ENCODE peak calls at places on chromosome 15, in four cellular contexts. G is H1, P is GM12878, I is HepG2. C is an unnamed sample.

GRCh38 chr15:68481321-68481720 is 49.4 kb upstream of the ITGA11 start:
- DNase-seq in G (no peak), P (no peak), I (no peak), C (no peak)

GRCh38 chr15:65395567-65396185 is 17.9 kb upstream of the IGDCC3 start:
- DNase-seq in G (no peak), P (no peak), I (no peak), C (no peak)

GRCh38 chr15:59052915-59053407 is 52.0 kb upstream of the CCNB2 start:
- DNase-seq in G (no peak), P (no peak), I (no peak), C (no peak)

GRCh38 chr15:97978408-97979130 is 18.1 kb downstream of the ARRDC4 start:
- DNase-seq in G (no peak), P (no peak), I (peak; percentile 58), C (no peak)

GRCh38 chr15:42591238-42591936 is 16.0 kb downstream of the STARD9 start:
- DNase-seq in G (no peak), P (no peak), I (peak; percentile 84), C (no peak)

GRCh38 chr15:39852237-39852636 is 67.8 kb downstream of the GPR176 start:
- DNase-seq in G (no peak), P (no peak), I (no peak), C (no peak)

GRCh38 chr15:85493258-85493657 is 112.9 kb downstream of the AKAP13 start:
- DNase-seq in G (no peak), P (no peak), I (no peak), C (no peak)

GRCh38 chr15:81351651-81352050 is 22.4 kb downstream of the TMC3 start:
- DNase-seq in G (no peak), P (no peak), I (no peak), C (no peak)

GRCh38 chr15:31398677-31399260 is 72.1 kb downstream of the KLF13 start:
- DNase-seq in G (no peak), P (no peak), I (peak; percentile 24), C (no peak)

GRCh38 chr15:91268510-91268909 is 168.5 kb downstream of the SV2B start:
- DNase-seq in G (no peak), P (no peak), I (no peak), C (peak; percentile 44)

GRCh38 chr15:65980824-65981456 is 111.6 kb downstream of the RAB11A start:
- DNase-seq in G (peak; percentile 69), P (no peak), I (peak; percentile 30), C (peak; percentile 56)

GRCh38 chr15:48481802-48482201 is 150.6 kb downstream of the DUT start:
- DNase-seq in G (no peak), P (no peak), I (no peak), C (no peak)

GRCh38 chr15:29570121-29570930 is 251.9 kb downstream of the TJP1 start:
- DNase-seq in G (no peak), P (no peak), I (no peak), C (no peak)

GRCh38 chr15:29616512-29616911 is 205.8 kb downstream of the TJP1 start:
- DNase-seq in G (no peak), P (no peak), I (no peak), C (no peak)

GRCh38 chr15:64122936-64123351 is 27.2 kb downstream of the SNX1 start:
- DNase-seq in G (no peak), P (no peak), I (no peak), C (no peak)

DNA sequence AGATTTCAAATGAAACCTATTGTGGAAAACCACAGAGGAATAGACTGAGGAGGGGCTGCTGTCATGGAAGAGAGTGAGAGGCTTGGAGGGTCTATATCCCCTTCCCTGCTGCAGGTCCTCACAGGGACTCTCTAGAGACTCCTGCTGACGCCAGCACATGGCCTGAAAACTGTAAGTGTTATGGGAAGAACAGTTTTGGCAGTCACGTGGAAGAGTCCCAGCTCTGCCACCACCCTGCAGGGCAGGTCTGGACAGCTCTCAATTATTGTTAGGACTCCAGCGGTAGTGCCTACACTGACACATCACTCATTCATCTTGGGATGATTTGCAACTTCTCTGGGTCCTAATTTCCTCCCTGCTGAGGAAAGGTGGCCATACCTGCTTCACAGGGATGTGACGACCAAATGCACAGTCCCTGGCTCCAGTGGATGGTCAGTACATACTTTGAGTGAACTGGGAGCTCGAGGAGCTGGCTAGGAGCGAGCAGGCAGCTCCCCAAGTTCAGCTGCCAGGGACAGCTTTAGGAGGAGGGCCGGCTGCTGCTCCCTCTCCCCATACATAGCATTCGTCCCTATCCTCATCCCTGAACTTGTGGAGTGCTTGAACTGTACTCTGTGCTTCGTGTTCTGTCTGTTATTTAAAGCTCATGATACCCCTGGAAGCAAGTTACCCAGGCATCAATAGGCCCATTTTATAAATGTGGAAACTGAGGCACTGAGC is 49.2 kb downstream of the CTXND1 start:
- DNase-seq in G (no peak), P (no peak), I (no peak), C (peak; percentile 4)
- TF ChIP-seq SRF in G (no peak), P (no peak), I (no peak), C (no peak)

GRCh38 chr15:34342737-34343575 is at the start of the genes NOP10 and NUTM1:
- DNase-seq in G (peak; percentile 98), P (peak; percentile 86), I (peak; percentile 90), C (peak; percentile 90)
- TF ChIP-seq POLR2A in G (peak; percentile 87), P (peak; percentile 87), I (peak; percentile 95), C (peak; percentile 96)

GRCh38 chr15:27514526-27514925 is 543.5 kb downstream of the GABRG3 start:
- DNase-seq in G (no peak), P (no peak), I (no peak), C (no peak)
- TF ChIP-seq SRF in G (no peak), P (no peak), I (no peak), C (no peak)

GRCh38 chr15:90060797-90061196 is 41.5 kb downstream of the IDH2 start:
- DNase-seq in G (no peak), P (no peak), I (no peak), C (no peak)

GRCh38 chr15:90062023-90062728 is 40.1 kb downstream of the IDH2 start:
- DNase-seq in G (peak; percentile 77), P (no peak), I (no peak), C (no peak)

GRCh38 chr15:90062729-90063684 is 39.3 kb downstream of the IDH2 start:
- DNase-seq in G (no peak), P (no peak), I (no peak), C (no peak)

GRCh38 chr15:90058308-90058707 is 44.0 kb downstream of the IDH2 start:
- DNase-seq in G (no peak), P (peak; percentile 43), I (no peak), C (no peak)

DNA sequence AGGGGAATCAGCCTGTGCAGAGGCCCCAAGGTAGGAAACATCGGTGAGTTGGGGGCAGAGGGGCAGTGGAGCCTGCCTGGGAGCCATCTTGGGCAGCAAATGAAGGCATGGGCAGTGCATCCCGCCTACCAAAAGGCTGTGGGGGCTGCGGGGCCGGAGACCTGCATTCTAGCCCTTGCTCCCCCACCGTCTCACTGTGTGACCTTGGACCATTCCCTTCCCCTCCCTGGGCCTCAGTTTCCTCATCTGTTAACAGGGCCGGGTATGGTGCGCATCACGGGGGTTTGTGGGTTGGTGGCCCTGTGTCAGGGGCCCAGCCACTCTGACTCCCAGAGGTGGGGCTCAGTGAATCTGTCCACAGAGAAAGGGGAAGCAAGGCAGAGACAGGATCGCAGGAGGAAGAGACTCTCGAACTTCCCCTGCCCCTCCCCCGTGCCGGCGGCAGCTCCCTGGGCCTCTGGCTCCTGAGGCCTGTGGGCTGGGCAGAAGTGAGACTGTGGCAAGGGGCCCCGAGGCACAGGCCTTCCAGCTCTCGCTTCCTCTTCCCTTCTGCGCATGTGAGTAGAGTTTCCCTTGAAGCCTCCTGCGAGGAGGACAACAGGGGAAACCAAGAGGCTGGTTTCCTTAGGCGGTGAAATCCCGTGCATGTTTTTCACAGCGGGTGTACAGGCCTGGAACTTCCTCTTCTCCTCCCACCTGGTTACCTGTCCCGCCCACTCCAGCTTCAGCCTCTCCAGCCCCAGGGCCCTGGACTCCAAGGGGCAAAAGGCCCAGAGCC is 42.9 kb downstream of the IDH2 start:
- DNase-seq in G (no peak), P (peak; percentile 97), I (peak; percentile 31), C (no peak)
- TF ChIP-seq POLR2A in G (peak; percentile 30), P (peak; percentile 80), I (no peak), C (no peak)

C was measured in HCT116.